ENCODE peak calls at places on chromosomes 3 and 15, in eight cellular contexts. A is NCI-H82; L is activated B cell treated with CpG ODN at 0.5 μM for 24 hours; K is vagina; C is activated CD8-positive, alpha-beta memory T cell treated with anti-CD3 and anti-CD28 coated beads, Interleukin-2, amount 50 U/mL, for 48 hours; J is transverse colon; M is stimulated activated effector memory CD8-positive, alpha-beta T cell treated with anti-CD3 and anti-CD28 coated beads, Interleukin-12 subunit alpha, Interleukin-12 subunit beta, amount 100 ng/mL, for 72 hours; Q is mucosa of gallbladder. P is an unnamed sample.

GRCh38 chr15:99863527-99864198 is 130.4 kb upstream of the LYSMD4 start:
- DNase-seq in A (no peak), L (no peak), K (no peak), C (no peak), J (no peak), M (no peak), Q (no peak), P (no peak)

GRCh38 chr3:15845475-15845874 is 47.7 kb upstream of the ANKRD28 start:
- DNase-seq in A (peak; percentile 70), L (no peak), K (no peak), C (no peak), J (no peak), M (no peak), Q (no peak), P (no peak)

GRCh38 chr3:140599496-140599895 is 78.4 kb upstream of the TRIM42 start:
- DNase-seq in A (no peak), L (no peak), K (no peak), C (no peak), J (no peak), M (no peak), Q (no peak), P (no peak)

GRCh38 chr3:72719137-72719536 is 129.1 kb downstream of the SHQ1 start:
- DNase-seq in A (no peak), L (no peak), K (no peak), C (no peak), J (no peak), M (no peak), Q (no peak), P (no peak)

GRCh38 chr3:177464392-177465225 is 267.3 kb upstream of the TBL1XR1 start:
- DNase-seq in A (no peak), L (no peak), K (no peak), C (no peak), J (no peak), M (no peak), Q (no peak), P (no peak)

GRCh38 chr15:100988297-100988696 is 69.1 kb downstream of the LRRK1 start:
- DNase-seq in A (no peak), L (no peak), K (no peak), C (no peak), J (no peak), M (no peak), Q (no peak), P (no peak)

GRCh38 chr3:11494131-11494916 is 149.4 kb downstream of the VGLL4 start:
- DNase-seq in A (no peak), L (no peak), K (no peak), C (no peak), J (no peak), M (no peak), Q (no peak), P (no peak)

GRCh38 chr3:47715928-47716327 is 65.8 kb downstream of the SMARCC1 start:
- DNase-seq in A (no peak), L (no peak), K (no peak), C (no peak), J (no peak), M (no peak), Q (no peak), P (peak; percentile 24)

GRCh38 chr3:147422226-147422933 is 13.2 kb downstream of the ZIC1 start:
- DNase-seq in A (no peak), L (no peak), K (no peak), C (no peak), J (no peak), M (no peak), Q (no peak), P (no peak)